ENCODE peak calls at places on chromosomes 3 and 15, in four cellular contexts. One of them, this sample, is unnamed.

GRCh38 chr15:31606261-31606669 is 279.6 kb downstream of the KLF13 start:
- DNase-seq in iris pigment epithelial cell: peak
- DNase-seq in GM23248: peak
- DNase-seq in stimulated activated effector memory CD8-positive, alpha-beta T cell treated with anti-CD3 and anti-CD28 coated beads, Interleukin-12 subunit alpha, Interleukin-12 subunit beta, amount 100 ng/mL, for 72 hours: no peak
- DNase-seq in this sample: no peak

GRCh38 chr15:79154491-79155182 is 64.1 kb upstream of the RASGRF1 start:
- DNase-seq in iris pigment epithelial cell: peak
- DNase-seq in GM23248: peak
- DNase-seq in stimulated activated effector memory CD8-positive, alpha-beta T cell treated with anti-CD3 and anti-CD28 coated beads, Interleukin-12 subunit alpha, Interleukin-12 subunit beta, amount 100 ng/mL, for 72 hours: no peak
- DNase-seq in this sample: no peak

GRCh38 chr3:98359993-98360675 is 6.5 kb downstream of the OR5K4 start:
- DNase-seq in iris pigment epithelial cell: peak
- DNase-seq in GM23248: no peak
- DNase-seq in stimulated activated effector memory CD8-positive, alpha-beta T cell treated with anti-CD3 and anti-CD28 coated beads, Interleukin-12 subunit alpha, Interleukin-12 subunit beta, amount 100 ng/mL, for 72 hours: no peak
- DNase-seq in this sample: no peak

GRCh38 chr3:98647197-98647596 is 53.8 kb upstream of the CPOX start:
- DNase-seq in iris pigment epithelial cell: no peak
- DNase-seq in GM23248: no peak
- DNase-seq in stimulated activated effector memory CD8-positive, alpha-beta T cell treated with anti-CD3 and anti-CD28 coated beads, Interleukin-12 subunit alpha, Interleukin-12 subunit beta, amount 100 ng/mL, for 72 hours: no peak
- DNase-seq in this sample: no peak

GRCh38 chr15:66740802-66741201 is 38.8 kb downstream of the SMAD6 start:
- DNase-seq in iris pigment epithelial cell: no peak
- DNase-seq in GM23248: peak
- DNase-seq in stimulated activated effector memory CD8-positive, alpha-beta T cell treated with anti-CD3 and anti-CD28 coated beads, Interleukin-12 subunit alpha, Interleukin-12 subunit beta, amount 100 ng/mL, for 72 hours: no peak
- DNase-seq in this sample: no peak

GRCh38 chr15:67178569-67179210 is 75.8 kb downstream of the AAGAB start:
- DNase-seq in iris pigment epithelial cell: peak
- DNase-seq in GM23248: peak
- DNase-seq in stimulated activated effector memory CD8-positive, alpha-beta T cell treated with anti-CD3 and anti-CD28 coated beads, Interleukin-12 subunit alpha, Interleukin-12 subunit beta, amount 100 ng/mL, for 72 hours: no peak
- DNase-seq in this sample: no peak

GRCh38 chr3:113783463-113783862 is 36.6 kb downstream of the ATP6V1A start:
- DNase-seq in iris pigment epithelial cell: peak
- DNase-seq in GM23248: peak
- DNase-seq in stimulated activated effector memory CD8-positive, alpha-beta T cell treated with anti-CD3 and anti-CD28 coated beads, Interleukin-12 subunit alpha, Interleukin-12 subunit beta, amount 100 ng/mL, for 72 hours: no peak
- DNase-seq in this sample: no peak

GRCh38 chr3:55285156-55285555 is 201.9 kb downstream of the WNT5A start:
- DNase-seq in iris pigment epithelial cell: no peak
- DNase-seq in GM23248: peak
- DNase-seq in stimulated activated effector memory CD8-positive, alpha-beta T cell treated with anti-CD3 and anti-CD28 coated beads, Interleukin-12 subunit alpha, Interleukin-12 subunit beta, amount 100 ng/mL, for 72 hours: no peak
- DNase-seq in this sample: no peak

GRCh38 chr3:107710851-107711250 is 188.1 kb downstream of the BBX start:
- DNase-seq in iris pigment epithelial cell: peak
- DNase-seq in GM23248: peak
- DNase-seq in stimulated activated effector memory CD8-positive, alpha-beta T cell treated with anti-CD3 and anti-CD28 coated beads, Interleukin-12 subunit alpha, Interleukin-12 subunit beta, amount 100 ng/mL, for 72 hours: no peak
- DNase-seq in this sample: no peak

GRCh38 chr3:53650424-53650823 is 156.0 kb downstream of the CACNA1D start:
- DNase-seq in iris pigment epithelial cell: no peak
- DNase-seq in GM23248: no peak
- DNase-seq in stimulated activated effector memory CD8-positive, alpha-beta T cell treated with anti-CD3 and anti-CD28 coated beads, Interleukin-12 subunit alpha, Interleukin-12 subunit beta, amount 100 ng/mL, for 72 hours: no peak
- DNase-seq in this sample: no peak

GRCh38 chr15:88586401-88587162 is 34.6 kb upstream of the AEN start:
- DNase-seq in iris pigment epithelial cell: peak
- DNase-seq in GM23248: peak
- DNase-seq in stimulated activated effector memory CD8-positive, alpha-beta T cell treated with anti-CD3 and anti-CD28 coated beads, Interleukin-12 subunit alpha, Interleukin-12 subunit beta, amount 100 ng/mL, for 72 hours: no peak
- DNase-seq in this sample: no peak

GRCh38 chr3:119145500-119146167 is at the start of gene TEX55:
- DNase-seq in iris pigment epithelial cell: peak
- DNase-seq in GM23248: peak
- DNase-seq in stimulated activated effector memory CD8-positive, alpha-beta T cell treated with anti-CD3 and anti-CD28 coated beads, Interleukin-12 subunit alpha, Interleukin-12 subunit beta, amount 100 ng/mL, for 72 hours: no peak
- DNase-seq in this sample: no peak

GRCh38 chr3:22106213-22106867 is 355.3 kb upstream of the ZNF385D start:
- DNase-seq in iris pigment epithelial cell: no peak
- DNase-seq in GM23248: no peak
- DNase-seq in stimulated activated effector memory CD8-positive, alpha-beta T cell treated with anti-CD3 and anti-CD28 coated beads, Interleukin-12 subunit alpha, Interleukin-12 subunit beta, amount 100 ng/mL, for 72 hours: no peak
- DNase-seq in this sample: no peak

GRCh38 chr15:31024330-31024729 is 32.9 kb upstream of the MTMR10 start:
- DNase-seq in iris pigment epithelial cell: peak
- DNase-seq in GM23248: peak
- DNase-seq in stimulated activated effector memory CD8-positive, alpha-beta T cell treated with anti-CD3 and anti-CD28 coated beads, Interleukin-12 subunit alpha, Interleukin-12 subunit beta, amount 100 ng/mL, for 72 hours: no peak
- DNase-seq in this sample: no peak

GRCh38 chr3:118641608-118642007 is 393.0 kb downstream of the IGSF11 start:
- DNase-seq in iris pigment epithelial cell: no peak
- DNase-seq in GM23248: peak
- DNase-seq in stimulated activated effector memory CD8-positive, alpha-beta T cell treated with anti-CD3 and anti-CD28 coated beads, Interleukin-12 subunit alpha, Interleukin-12 subunit beta, amount 100 ng/mL, for 72 hours: no peak
- DNase-seq in this sample: peak

GRCh38 chr15:83612226-83612625 is 41.7 kb upstream of the ADAMTSL3 start:
- DNase-seq in iris pigment epithelial cell: no peak
- DNase-seq in GM23248: no peak
- DNase-seq in stimulated activated effector memory CD8-positive, alpha-beta T cell treated with anti-CD3 and anti-CD28 coated beads, Interleukin-12 subunit alpha, Interleukin-12 subunit beta, amount 100 ng/mL, for 72 hours: no peak
- DNase-seq in this sample: no peak

GRCh38 chr3:72625616-72626337 is 222.5 kb downstream of the SHQ1 start:
- DNase-seq in iris pigment epithelial cell: peak
- DNase-seq in GM23248: peak
- DNase-seq in stimulated activated effector memory CD8-positive, alpha-beta T cell treated with anti-CD3 and anti-CD28 coated beads, Interleukin-12 subunit alpha, Interleukin-12 subunit beta, amount 100 ng/mL, for 72 hours: no peak
- DNase-seq in this sample: no peak

GRCh38 chr3:144028798-144029411 is 57.3 kb downstream of the DIPK2A start:
- DNase-seq in iris pigment epithelial cell: no peak
- DNase-seq in GM23248: no peak
- DNase-seq in stimulated activated effector memory CD8-positive, alpha-beta T cell treated with anti-CD3 and anti-CD28 coated beads, Interleukin-12 subunit alpha, Interleukin-12 subunit beta, amount 100 ng/mL, for 72 hours: no peak
- DNase-seq in this sample: no peak

GRCh38 chr3:172256101-172256687 is 192.1 kb downstream of the GHSR start:
- DNase-seq in iris pigment epithelial cell: peak
- DNase-seq in GM23248: peak
- DNase-seq in stimulated activated effector memory CD8-positive, alpha-beta T cell treated with anti-CD3 and anti-CD28 coated beads, Interleukin-12 subunit alpha, Interleukin-12 subunit beta, amount 100 ng/mL, for 72 hours: no peak
- DNase-seq in this sample: peak

GRCh38 chr3:71607364-71607763 is 23.8 kb upstream of the FOXP1 start:
- DNase-seq in iris pigment epithelial cell: no peak
- DNase-seq in GM23248: no peak
- DNase-seq in stimulated activated effector memory CD8-positive, alpha-beta T cell treated with anti-CD3 and anti-CD28 coated beads, Interleukin-12 subunit alpha, Interleukin-12 subunit beta, amount 100 ng/mL, for 72 hours: no peak
- DNase-seq in this sample: no peak

GRCh38 chr3:124459678-124460077 is 270.6 kb upstream of the UMPS start:
- DNase-seq in iris pigment epithelial cell: no peak
- DNase-seq in GM23248: peak
- DNase-seq in stimulated activated effector memory CD8-positive, alpha-beta T cell treated with anti-CD3 and anti-CD28 coated beads, Interleukin-12 subunit alpha, Interleukin-12 subunit beta, amount 100 ng/mL, for 72 hours: no peak
- DNase-seq in this sample: no peak

GRCh38 chr15:101578443-101578894 is 73.7 kb downstream of the TM2D3 start:
- DNase-seq in iris pigment epithelial cell: peak
- DNase-seq in GM23248: peak
- DNase-seq in stimulated activated effector memory CD8-positive, alpha-beta T cell treated with anti-CD3 and anti-CD28 coated beads, Interleukin-12 subunit alpha, Interleukin-12 subunit beta, amount 100 ng/mL, for 72 hours: no peak
- DNase-seq in this sample: no peak

GRCh38 chr3:100978036-100978659 is 15.1 kb downstream of the ABI3BP start:
- DNase-seq in iris pigment epithelial cell: peak
- DNase-seq in GM23248: peak
- DNase-seq in stimulated activated effector memory CD8-positive, alpha-beta T cell treated with anti-CD3 and anti-CD28 coated beads, Interleukin-12 subunit alpha, Interleukin-12 subunit beta, amount 100 ng/mL, for 72 hours: no peak
- DNase-seq in this sample: no peak

GRCh38 chr3:109023656-109024254 is 70.1 kb upstream of the GUCA1C start:
- DNase-seq in iris pigment epithelial cell: peak
- DNase-seq in GM23248: peak
- DNase-seq in stimulated activated effector memory CD8-positive, alpha-beta T cell treated with anti-CD3 and anti-CD28 coated beads, Interleukin-12 subunit alpha, Interleukin-12 subunit beta, amount 100 ng/mL, for 72 hours: no peak
- DNase-seq in this sample: peak

GRCh38 chr15:40298216-40298935 is 9.4 kb downstream of the PLCB2 start:
- DNase-seq in iris pigment epithelial cell: no peak
- DNase-seq in GM23248: no peak
- DNase-seq in stimulated activated effector memory CD8-positive, alpha-beta T cell treated with anti-CD3 and anti-CD28 coated beads, Interleukin-12 subunit alpha, Interleukin-12 subunit beta, amount 100 ng/mL, for 72 hours: no peak
- DNase-seq in this sample: no peak

GRCh38 chr3:48743773-48744172 is 26.8 kb upstream of the IP6K2 start:
- DNase-seq in iris pigment epithelial cell: no peak
- DNase-seq in GM23248: no peak
- DNase-seq in stimulated activated effector memory CD8-positive, alpha-beta T cell treated with anti-CD3 and anti-CD28 coated beads, Interleukin-12 subunit alpha, Interleukin-12 subunit beta, amount 100 ng/mL, for 72 hours: no peak
- DNase-seq in this sample: no peak

This sample was measured in occipital lobe.